ENCODE peak calls at places on chromosomes 7 and 10, in seven cellular contexts. D is ovary, G is sigmoid colon, Z is cardiac muscle cell, C is adrenal gland, J is IMR-90, E is transverse colon. K is an unnamed sample.

GRCh38 chr10:28945959-28946358 is 268.6 kb downstream of the BAMBI start:
- DNase-seq in G (no peak), J (no peak), C (no peak), D (no peak), Z (no peak), E (no peak), K (no peak)

GRCh38 chr7:7228472-7228871 is 46.1 kb downstream of the C1GALT1 start:
- DNase-seq in D (no peak), J (peak; percentile 41), E (no peak), G (no peak), Z (peak; percentile 16), C (no peak), K (no peak)

GRCh38 chr7:40604601-40605438 is 470.0 kb downstream of the SUGCT start:
- DNase-seq in D (peak; percentile 9), E (peak; percentile 22), J (peak; percentile 52), G (peak; percentile 60), C (peak; percentile 64), Z (peak; percentile 81), K (peak; percentile 44)

GRCh38 chr7:157926107-157926506 is 589.3 kb downstream of the DNAJB6 start:
- DNase-seq in D (no peak), G (no peak), C (no peak), J (no peak), Z (no peak), E (no peak), K (no peak)

GRCh38 chr10:77746313-77746712 is 108.7 kb upstream of the KCNMA1 start:
- DNase-seq in Z (peak; percentile 70), D (peak; percentile 12), J (peak; percentile 63), C (no peak), E (no peak), G (no peak), K (no peak)

GRCh38 chr10:79579361-79579760 is 19.2 kb upstream of the SFTPA2 start:
- DNase-seq in C (no peak), G (no peak), J (no peak), Z (no peak), E (no peak), D (no peak), K (no peak)

GRCh38 chr7:8702807-8703206 is 269.4 kb downstream of the NXPH1 start:
- DNase-seq in G (no peak), J (no peak), D (no peak), Z (no peak), E (no peak), C (no peak), K (no peak)

GRCh38 chr7:143882020-143882610 is 19.9 kb downstream of the TCAF1 start:
- DNase-seq in E (peak; percentile 45), C (peak; percentile 60), J (peak; percentile 59), G (peak; percentile 91), Z (peak; percentile 91), D (peak; percentile 81), K (peak; percentile 77)

GRCh38 chr10:67851229-67851628 is 13.2 kb upstream of the DNAJC12 start:
- DNase-seq in Z (no peak), E (no peak), J (no peak), C (no peak), D (no peak), G (no peak), K (no peak)

DNA sequence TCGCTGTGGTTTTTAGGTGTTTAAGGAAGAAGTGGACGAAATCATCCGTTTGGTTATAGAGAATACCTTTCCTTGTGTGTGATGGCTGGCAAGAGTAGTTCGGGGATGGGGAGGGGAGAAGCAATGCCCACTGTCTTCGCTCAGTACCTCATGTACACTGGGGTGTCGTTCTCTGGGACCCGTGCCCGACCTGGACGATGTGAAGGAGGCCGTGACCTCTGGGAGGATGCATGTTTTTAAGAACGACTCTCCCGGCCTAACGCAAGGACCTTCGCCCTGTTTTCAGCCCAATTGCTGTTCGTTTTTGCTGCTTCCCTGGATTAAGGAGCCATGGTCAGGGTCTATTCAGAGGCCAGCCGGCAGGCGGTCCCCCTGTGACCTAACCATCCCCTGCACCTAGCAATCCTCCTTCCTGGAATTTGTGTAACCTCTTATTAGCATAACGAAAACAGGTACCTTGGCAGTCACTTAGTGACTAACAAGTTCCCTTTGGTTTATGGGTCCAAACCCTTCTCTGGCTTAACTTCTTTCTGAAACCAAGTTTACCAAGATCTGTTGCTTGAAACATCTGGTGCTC is 1.3 kb downstream of the NFE2L3 start:
- DNase-seq in C (no peak), G (no peak), Z (no peak), D (no peak), J (no peak), E (peak; percentile 23), K (no peak)
- H3K27ac ChIP-seq in C (no peak overlapping the region), G (no peak overlapping the region), Z (no peak overlapping the region), D (no peak overlapping the region), J (no peak overlapping the region), E (peak overlapping the region; percentile 70), K (peak overlapping the region; percentile 50)

DNA sequence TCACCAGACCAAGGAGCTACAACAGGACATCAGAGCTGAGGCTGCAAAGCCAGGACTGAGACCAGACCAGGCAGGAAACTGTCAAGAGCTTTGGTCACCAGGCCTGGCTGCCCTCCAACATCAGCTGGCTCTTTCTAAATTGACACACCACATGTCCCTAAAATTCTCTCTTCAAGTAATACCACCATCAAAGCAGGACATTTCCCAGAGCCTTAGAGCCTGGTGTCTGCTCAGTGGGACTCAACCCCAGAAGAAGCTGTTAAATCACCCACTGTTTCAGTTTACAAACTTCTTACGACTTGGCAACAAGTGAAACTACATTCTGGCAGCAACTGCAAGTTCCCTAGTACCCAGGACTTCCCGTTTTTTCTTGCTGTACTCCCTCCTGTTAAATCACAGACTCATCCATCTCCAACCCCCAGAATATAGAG is 3.8 kb upstream of the IL6 start:
- DNase-seq in G (peak; percentile 83), Z (peak; percentile 55), J (peak; percentile 47), D (no peak), E (peak; percentile 35), C (peak; percentile 41), K (peak; percentile 83)
- H3K4me3 ChIP-seq in G (no peak overlapping the region), Z (no peak overlapping the region), J (no peak overlapping the region), D (no peak overlapping the region), E (no peak overlapping the region), C (no peak overlapping the region), K (peak overlapping the region; percentile 18)

GRCh38 chr7:47382200-47382599 is 199.7 kb downstream of the TNS3 start:
- DNase-seq in D (no peak), J (no peak), Z (no peak), C (no peak), E (peak; percentile 1), G (peak; percentile 27), K (no peak)

GRCh38 chr7:47379629-47380324 is 202.1 kb downstream of the TNS3 start:
- DNase-seq in D (peak; percentile 76), G (peak; percentile 73), E (peak; percentile 87), Z (peak; percentile 82), J (peak; percentile 75), C (peak; percentile 43), K (peak; percentile 85)

GRCh38 chr7:47378728-47379395 is 203.0 kb downstream of the TNS3 start:
- DNase-seq in E (peak; percentile 8), G (peak; percentile 44), C (no peak), J (no peak), D (no peak), Z (no peak), K (no peak)

GRCh38 chr7:47381132-47381495 is 200.8 kb downstream of the TNS3 start:
- DNase-seq in C (no peak), Z (no peak), G (peak; percentile 32), E (no peak), D (no peak), J (no peak), K (no peak)

DNA sequence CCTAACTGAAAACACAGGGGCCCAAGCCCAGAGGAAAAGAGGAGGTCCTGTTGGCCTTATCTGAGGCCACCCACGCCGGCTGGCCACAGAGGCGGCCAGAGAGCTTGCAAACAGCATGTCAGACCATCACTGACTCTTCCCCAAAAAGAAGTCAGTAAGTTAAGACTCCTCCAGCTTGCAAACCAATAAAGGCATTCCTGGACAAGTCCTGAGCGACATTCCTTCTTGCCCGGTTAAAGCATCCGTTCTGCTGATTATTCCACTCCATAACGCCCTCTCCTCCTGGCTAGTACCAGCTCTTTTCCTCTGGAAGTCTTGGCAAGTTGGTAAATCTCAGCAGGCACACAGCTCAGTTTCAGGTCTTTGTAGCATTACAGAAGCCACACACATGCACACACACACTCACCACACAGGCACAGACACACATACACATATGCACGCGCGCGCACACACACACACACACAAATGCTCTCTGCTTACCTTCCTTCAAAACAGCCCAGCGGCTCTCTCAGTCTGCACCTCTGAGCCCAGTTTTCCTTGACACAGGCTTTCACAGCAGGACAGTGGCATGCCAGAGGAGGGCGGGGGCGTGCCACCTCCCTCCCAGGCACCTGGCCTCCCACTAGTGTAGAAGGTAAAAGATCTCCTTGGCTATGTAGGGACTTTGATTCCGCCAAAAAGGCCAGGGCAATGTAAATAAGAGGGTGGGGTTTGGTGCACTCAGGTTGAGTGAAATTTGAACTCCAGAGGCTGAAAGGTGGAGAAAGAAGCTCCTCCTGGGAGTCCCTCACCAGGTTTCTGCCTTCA is 201.4 kb downstream of the TNS3 start:
- DNase-seq in D (peak; percentile 54), G (peak; percentile 20), Z (peak; percentile 85), C (no peak), J (peak; percentile 73), E (peak; percentile 79), K (no peak)
- H3K27ac ChIP-seq in D (peak overlapping the region; percentile 45), G (peak overlapping the region; percentile 4), Z (no peak overlapping the region), C (no peak overlapping the region), J (peak overlapping the region; percentile 19), E (peak overlapping the region; percentile 80), K (peak overlapping the region; percentile 86)

GRCh38 chr10:4312046-4312835 is 513.8 kb upstream of the AKR1E2 start:
- DNase-seq in E (no peak), G (no peak), C (no peak), Z (no peak), D (no peak), J (no peak), K (no peak)
- H3K4me3 ChIP-seq in E (no peak overlapping the region), G (no peak overlapping the region), C (no peak overlapping the region), Z (no peak overlapping the region), D (no peak overlapping the region), J (no peak overlapping the region), K (no peak overlapping the region)

GRCh38 chr10:113625461-113626186 is 38.2 kb downstream of the NRAP start:
- DNase-seq in J (no peak), C (no peak), D (no peak), G (no peak), E (no peak), Z (no peak), K (no peak)
- H3K27ac ChIP-seq in J (no peak overlapping the region), C (no peak overlapping the region), D (no peak overlapping the region), G (no peak overlapping the region), E (peak overlapping the region; percentile 53), Z (no peak overlapping the region), K (peak overlapping the region; percentile 84)

GRCh38 chr10:128722947-128723346 is 596.7 kb upstream of the MKI67 start:
- DNase-seq in Z (no peak), C (no peak), D (no peak), J (no peak), E (no peak), G (no peak), K (no peak)
- H3K4me3 ChIP-seq in Z (no peak overlapping the region), C (no peak overlapping the region), D (no peak overlapping the region), J (no peak overlapping the region), E (no peak overlapping the region), G (no peak overlapping the region), K (no peak overlapping the region)

GRCh38 chr7:65951837-65952578 is 30.0 kb downstream of the GUSB start:
- DNase-seq in Z (peak; percentile 21), C (no peak), D (no peak), G (no peak), E (no peak), J (no peak), K (no peak)

DNA sequence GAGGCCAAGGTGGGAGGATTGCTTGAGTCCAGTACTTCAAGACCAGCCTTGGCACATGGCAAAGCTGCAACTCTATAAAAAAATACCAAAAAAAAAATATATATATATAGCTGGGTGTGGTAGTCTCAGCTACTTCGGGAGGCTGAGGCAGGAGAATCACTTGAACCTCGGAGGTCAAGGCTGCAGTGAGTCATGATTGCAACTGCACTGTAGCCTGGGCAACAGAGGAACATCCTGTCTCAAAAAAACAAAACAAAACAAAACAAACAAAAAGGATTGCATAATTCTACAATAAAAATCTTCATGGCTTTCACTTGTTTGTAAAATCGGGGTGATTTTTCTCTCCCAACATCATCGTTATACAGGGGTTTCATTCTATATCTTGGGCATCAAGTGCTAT is 35.1 kb downstream of the GUSB start:
- DNase-seq in J (peak; percentile 37), E (peak; percentile 25), C (peak; percentile 65), Z (peak; percentile 63), D (peak; percentile 77), G (no peak), K (no peak)
- H3K27ac ChIP-seq in J (no peak overlapping the region), E (no peak overlapping the region), C (no peak overlapping the region), Z (no peak overlapping the region), D (peak overlapping the region; percentile 49), G (no peak overlapping the region), K (no peak overlapping the region)